ENCODE peak calls at places on chromosomes 4 and X, in seven cellular contexts. M is heart right ventricle, O is bronchial epithelial cell, U is MCF 10A, C is HepG2, P is B cell, H is HFF-Myc. X is an unnamed sample.

GRCh38 chr4:87128006-87128705 is 92.3 kb downstream of the KLHL8 start:
- DNase-seq in M (no peak), O (no peak), U (no peak), C (no peak), P (no peak), H (no peak), X (no peak)

GRCh38 chr4:189117426-189117825 is 823.2 kb upstream of the FRG1 start:
- DNase-seq in M (no peak), O (peak; percentile 12), U (no peak), C (no peak), P (no peak), H (no peak), X (no peak)

GRCh38 chr4:168560184-168560834 is 63.5 kb downstream of the PALLD start:
- DNase-seq in M (no peak), O (peak; percentile 80), U (peak; percentile 33), C (no peak), P (no peak), H (peak; percentile 44), X (no peak)

GRCh38 chrX:46686003-46686645 is 72.8 kb downstream of the SLC9A7 start:
- DNase-seq in M (peak; percentile 17), O (peak; percentile 25), U (peak; percentile 54), C (peak; percentile 11), P (no peak), H (no peak), X (peak; percentile 53)

GRCh38 chrX:115330498-115331138 is 41.1 kb downstream of the LUZP4 start:
- DNase-seq in M (peak; percentile 28), O (peak; percentile 37), U (peak; percentile 70), C (peak; percentile 36), P (peak; percentile 30), H (no peak), X (peak; percentile 7)

GRCh38 chr4:71941001-71941400 is 90.8 kb upstream of the NPFFR2 start:
- DNase-seq in M (no peak), O (peak; percentile 29), U (peak; percentile 36), C (peak; percentile 1), P (no peak), H (no peak), X (no peak)

GRCh38 chr4:77126844-77127614 is 30.0 kb upstream of the CCNG2 start:
- DNase-seq in M (no peak), O (no peak), U (no peak), C (no peak), P (peak; percentile 65), H (no peak), X (no peak)

GRCh38 chr4:113958766-113959540 is 20.5 kb downstream of the ARSJ start:
- DNase-seq in M (no peak), O (peak; percentile 96), U (peak; percentile 89), C (peak; percentile 74), P (no peak), H (peak; percentile 97), X (no peak)

GRCh38 chr4:177119693-177120092 is 190.0 kb upstream of the NEIL3 start:
- DNase-seq in M (no peak), O (no peak), U (no peak), C (no peak), P (no peak), H (no peak), X (no peak)

GRCh38 chr4:105878668-105879067 is 16.6 kb upstream of the NPNT start:
- DNase-seq in M (no peak), O (no peak), U (no peak), C (no peak), P (no peak), H (no peak), X (no peak)

GRCh38 chr4:172155838-172156345 is 342.7 kb downstream of the GALNTL6 start:
- DNase-seq in M (no peak), O (no peak), U (no peak), C (no peak), P (no peak), H (no peak), X (no peak)
- TF ChIP-seq CTCF in M (no peak), O (no peak), U (no peak), C (no peak), P (no peak), H (no peak), X (no peak)

DNA sequence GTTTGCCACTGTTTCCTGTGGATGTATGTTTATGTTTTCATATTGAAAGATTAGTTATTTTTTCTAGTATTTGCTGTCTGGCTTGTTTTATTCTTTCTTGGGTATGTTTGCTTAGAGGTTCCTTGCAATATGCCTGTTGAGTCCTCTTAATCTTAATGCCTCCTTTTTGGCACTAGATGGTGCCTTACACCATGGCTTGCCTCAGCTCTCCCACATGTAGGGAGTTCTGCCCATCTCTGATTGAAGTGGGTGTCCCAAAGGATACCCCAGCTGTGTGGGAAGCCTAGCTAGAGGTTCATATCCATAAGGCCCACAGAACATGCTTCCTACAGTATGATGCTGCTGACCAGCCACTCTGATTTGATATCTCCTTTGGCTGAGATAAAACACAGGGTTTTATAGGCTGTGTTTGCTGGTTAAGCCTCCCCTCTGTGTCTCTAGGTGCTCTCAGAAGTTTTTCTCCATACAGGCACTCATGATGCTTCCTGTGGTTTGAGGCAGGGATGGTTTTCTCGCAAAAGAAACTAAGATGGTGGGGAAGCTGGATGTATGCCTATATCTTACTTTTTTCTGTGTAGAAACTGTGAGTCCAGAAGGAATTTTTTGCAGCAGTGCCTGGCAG is 162.4 kb downstream of the ASB9 start:
- DNase-seq in M (no peak), O (peak; percentile 7), U (peak; percentile 3), C (no peak), P (no peak), H (no peak), X (peak; percentile 3)
- TF ChIP-seq CTCF in M (no peak), O (peak; percentile 10), U (no peak), C (peak; percentile 8), P (no peak), H (no peak), X (peak; percentile 30)

GRCh38 chr4:109290918-109291317 is 11.5 kb downstream of the COL25A1 start:
- DNase-seq in M (no peak), O (peak; percentile 10), U (no peak), C (no peak), P (no peak), H (no peak), X (no peak)

GRCh38 chr4:109295081-109295480 is 7.4 kb downstream of the COL25A1 start:
- DNase-seq in M (no peak), O (no peak), U (no peak), C (no peak), P (no peak), H (no peak), X (no peak)

GRCh38 chr4:109294468-109295020 is 7.9 kb downstream of the COL25A1 start:
- DNase-seq in M (no peak), O (no peak), U (peak; percentile 44), C (no peak), P (no peak), H (no peak), X (no peak)

GRCh38 chr4:109296545-109296944 is 5.9 kb downstream of the COL25A1 start:
- DNase-seq in M (no peak), O (peak; percentile 32), U (peak; percentile 47), C (no peak), P (no peak), H (no peak), X (no peak)

GRCh38 chr4:109294006-109294405 is 8.5 kb downstream of the COL25A1 start:
- DNase-seq in M (no peak), O (peak; percentile 15), U (peak; percentile 30), C (peak; percentile 15), P (no peak), H (no peak), X (peak; percentile 54)
- TF ChIP-seq CTCF in M (no peak), O (peak; percentile 17), U (peak; percentile 11), C (peak; percentile 37), P (peak; percentile 50), H (peak; percentile 41), X (peak; percentile 66)

GRCh38 chr4:140049024-140049923 is 104.7 kb downstream of the MAML3 start:
- DNase-seq in M (peak; percentile 56), O (peak; percentile 30), U (peak; percentile 27), C (peak; percentile 2), P (peak; percentile 34), H (no peak), X (peak; percentile 74)

GRCh38 chr4:140047781-140048180 is 106.2 kb downstream of the MAML3 start:
- DNase-seq in M (no peak), O (no peak), U (no peak), C (no peak), P (no peak), H (no peak), X (no peak)

GRCh38 chr4:140052050-140052449 is 101.9 kb downstream of the MAML3 start:
- DNase-seq in M (peak; percentile 48), O (peak; percentile 36), U (peak; percentile 47), C (peak; percentile 10), P (no peak), H (no peak), X (peak; percentile 67)

GRCh38 chr4:140048419-140049022 is 105.5 kb downstream of the MAML3 start:
- DNase-seq in M (no peak), O (no peak), U (no peak), C (no peak), P (no peak), H (no peak), X (no peak)

DNA sequence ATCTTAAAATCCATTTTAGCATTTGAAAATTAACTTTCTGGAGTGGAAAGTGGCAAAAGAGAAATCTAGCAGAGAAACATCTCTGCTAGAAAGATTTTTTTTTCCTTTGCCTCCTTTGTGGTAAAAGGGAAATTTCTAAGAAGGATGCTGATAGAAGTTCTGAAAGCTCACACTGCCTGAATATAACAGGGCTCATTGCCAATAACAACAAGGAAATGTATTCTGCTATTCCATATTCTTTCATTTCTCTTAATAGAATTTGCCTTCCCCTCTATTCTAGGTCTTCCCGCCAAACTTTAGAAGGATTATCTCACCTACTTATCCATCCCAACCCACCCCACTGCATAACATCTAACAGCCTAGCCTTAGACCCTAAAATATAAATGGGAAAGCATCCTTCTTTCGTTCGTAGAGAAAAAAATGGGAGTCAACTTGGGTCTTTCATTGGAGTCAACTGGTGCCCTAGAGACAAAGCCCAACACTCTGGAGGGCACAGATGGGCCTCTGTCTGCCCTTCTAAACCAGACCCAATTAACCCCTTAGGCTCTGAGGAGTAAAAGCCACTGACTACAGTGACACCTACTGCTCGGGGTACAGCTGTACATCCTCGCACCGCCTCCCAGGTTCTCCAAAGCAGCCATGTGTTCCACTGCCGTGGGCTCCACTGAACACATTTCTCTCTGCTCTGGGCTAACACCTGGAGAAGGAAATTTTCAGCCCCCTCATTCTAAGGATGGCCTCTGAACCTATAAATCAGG is 103.9 kb downstream of the MAML3 start:
- DNase-seq in M (no peak), O (no peak), U (peak; percentile 31), C (no peak), P (no peak), H (no peak), X (peak; percentile 53)
- TF ChIP-seq CTCF in M (no peak), O (peak; percentile 37), U (peak; percentile 42), C (peak; percentile 51), P (no peak), H (peak; percentile 43), X (peak; percentile 64)

GRCh38 chrX:68710870-68711576 is 63.6 kb downstream of the STARD8 start:
- DNase-seq in M (no peak), O (peak; percentile 43), U (peak; percentile 59), C (peak; percentile 40), P (no peak), H (no peak), X (peak; percentile 30)
- TF ChIP-seq CTCF in M (no peak), O (peak; percentile 66), U (peak; percentile 72), C (peak; percentile 84), P (peak; percentile 9), H (peak; percentile 48), X (peak; percentile 45)